ENCODE peak calls at places on chromosomes 16 and 17, in six cellular contexts. Q, W, T, Y, N and Z are unnamed samples.

GRCh38 chr17:45009676-45010467 is 41.6 kb downstream of the DCAKD start:
- DNase-seq in W (no peak), Y (no peak), N (no peak), Q (no peak), T (no peak), Z (no peak)

GRCh38 chr16:19809121-19809635 is 75.5 kb downstream of the GPRC5B start:
- DNase-seq in Q (no peak), N (peak), Y (no peak), T (no peak), W (no peak), Z (no peak)

GRCh38 chr16:7217797-7218196 is 114.8 kb upstream of the RBFOX1 start:
- DNase-seq in Y (no peak), W (no peak), T (no peak), N (no peak), Q (no peak), Z (no peak)

GRCh38 chr16:87874639-87875472 is 5.5 kb upstream of the SLC7A5 start:
- DNase-seq in Y (peak), T (no peak), Q (no peak), N (no peak), W (no peak), Z (no peak)

GRCh38 chr17:56269509-56269908 is 116.2 kb downstream of the ANKFN1 start:
- DNase-seq in T (no peak), W (no peak), Y (no peak), Q (no peak), N (no peak), Z (no peak)

GRCh38 chr16:11632455-11632921 is 35.8 kb upstream of the SNN start:
- DNase-seq in Y (peak), Q (peak), N (peak), W (no peak), T (peak), Z (peak)

GRCh38 chr16:53043986-53044571 is 8.6 kb downstream of the CHD9NB start:
- DNase-seq in W (no peak), Q (no peak), Y (peak), T (no peak), N (no peak), Z (no peak)

GRCh38 chr16:27284865-27285675 is 16.5 kb upstream of the NSMCE1 start:
- DNase-seq in T (no peak), Y (no peak), N (no peak), Q (no peak), W (no peak), Z (no peak)

GRCh38 chr17:41284546-41284945 is 9.0 kb downstream of the KRTAP9-7 start:
- DNase-seq in W (no peak), Y (no peak), Q (no peak), T (no peak), N (no peak), Z (no peak)

GRCh38 chr17:14926526-14927122 is 338.5 kb downstream of the PMP22 start:
- DNase-seq in Y (peak), W (peak), Q (no peak), N (peak), T (no peak), Z (no peak)

GRCh38 chr17:77810536-77810935 is 148.0 kb upstream of the TNRC6C start:
- DNase-seq in W (no peak), Y (no peak), N (peak), T (no peak), Q (peak), Z (peak)

GRCh38 chr16:73025111-73025505 is 22.8 kb downstream of the ZFHX3 start:
- DNase-seq in Y (peak), Q (peak), N (no peak), W (no peak), T (no peak), Z (peak)

GRCh38 chr17:78991017-78991783 is 11.5 kb upstream of the LGALS3BP start:
- DNase-seq in N (no peak), Q (peak), T (peak), W (no peak), Y (peak), Z (no peak)

GRCh38 chr16:66373667-66374066 is 7.2 kb downstream of the CDH5 start:
- DNase-seq in W (no peak), Q (no peak), T (no peak), N (no peak), Y (no peak), Z (no peak)

GRCh38 chr17:65401581-65401980 is 159.9 kb downstream of the AXIN2 start:
- DNase-seq in Q (no peak), T (no peak), N (no peak), Y (no peak), W (no peak), Z (no peak)

GRCh38 chr16:280552-280951 is at the start of gene ARHGDIG:
- DNase-seq in N (no peak), Y (peak), T (no peak), Q (no peak), W (no peak), Z (no peak)

GRCh38 chr17:57861000-57861736 is 11.3 kb upstream of the MRPS23 start:
- DNase-seq in T (no peak), Y (peak), N (peak), Q (peak), W (peak), Z (no peak)

GRCh38 chr17:74089869-74090464 is 113.5 kb upstream of the RPL38 start:
- DNase-seq in N (no peak), Y (peak), T (peak), Q (peak), W (no peak), Z (no peak)

GRCh38 chr17:50560931-50561750 is 626 bp downstream of the CACNA1G start:
- DNase-seq in T (no peak), N (no peak), W (no peak), Y (peak), Q (peak), Z (no peak)

DNA sequence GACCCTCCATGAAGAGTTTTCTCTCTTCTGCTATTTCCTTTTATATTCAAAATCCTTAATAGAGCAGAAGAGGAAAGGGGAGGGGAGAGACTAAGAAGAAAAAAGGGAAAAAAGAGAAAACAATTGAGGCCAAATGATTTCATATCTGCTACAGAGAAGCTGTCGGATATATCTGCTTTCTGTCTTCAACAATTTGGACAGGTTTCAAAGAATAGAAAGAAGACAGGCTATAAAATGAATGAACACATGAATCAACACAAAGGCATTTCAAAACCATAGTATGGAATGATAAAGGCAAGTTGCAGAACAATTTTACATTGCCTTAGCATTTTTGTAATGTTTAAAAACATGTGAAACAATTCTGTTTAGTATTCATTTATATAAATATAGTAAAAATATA is 4.7 kb upstream of the CMTR2 start:
- DNase-seq in N (no peak), W (no peak), Q (no peak), T (no peak), Y (no peak), Z (no peak)
- H3K4me3 ChIP-seq in N (no peak), W (no peak), Q (no peak), T (no peak), Y (no peak), Z (no peak)

GRCh38 chr16:4652561-4652960 is 27.9 kb downstream of the MGRN1 start:
- DNase-seq in W (no peak), T (no peak), Q (no peak), Y (no peak), N (no peak), Z (no peak)
- H3K27ac ChIP-seq in W (no peak), T (peak), Q (no peak), Y (no peak), N (no peak), Z (no peak)

GRCh38 chr16:46929378-46930332 is 43.8 kb downstream of the DNAJA2 start:
- DNase-seq in N (peak), W (peak), Y (peak), Q (no peak), T (peak), Z (no peak)

GRCh38 chr16:46932802-46933201 is 40.7 kb downstream of the DNAJA2 start:
- DNase-seq in Q (no peak), T (no peak), N (no peak), W (no peak), Y (peak), Z (no peak)

GRCh38 chr16:46928811-46929210 is 44.6 kb downstream of the GPT2 start:
- DNase-seq in Y (peak), N (no peak), T (no peak), W (no peak), Q (no peak), Z (no peak)

GRCh38 chr16:46927273-46927672 is 43.1 kb downstream of the GPT2 start:
- DNase-seq in W (no peak), Y (no peak), N (no peak), T (no peak), Q (no peak), Z (no peak)

DNA sequence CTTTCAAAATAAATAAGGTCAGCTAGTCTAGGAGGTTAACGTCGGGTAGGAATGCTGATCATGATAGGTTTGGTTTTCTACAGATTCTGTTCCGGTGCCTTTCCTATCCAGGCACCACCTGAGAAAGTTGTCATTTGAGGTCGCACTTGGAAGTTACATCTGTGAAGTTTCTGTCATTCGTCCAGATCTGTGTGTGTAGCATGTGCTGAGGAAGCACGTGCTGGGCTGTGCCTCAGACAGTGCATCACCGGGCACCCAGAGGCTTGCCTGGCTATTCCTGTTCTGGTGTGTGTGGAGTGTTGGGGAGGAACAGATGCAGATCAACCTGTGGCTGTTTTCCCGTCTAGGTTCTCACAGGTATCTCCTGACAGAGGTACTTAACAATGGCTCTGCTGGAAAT is 42.6 kb downstream of the DNAJA2 start:
- DNase-seq in N (no peak), Y (no peak), T (no peak), W (no peak), Q (no peak), Z (no peak)
- H3K4me3 ChIP-seq in N (no peak), Y (no peak), T (no peak), W (no peak), Q (no peak), Z (no peak)

DNA sequence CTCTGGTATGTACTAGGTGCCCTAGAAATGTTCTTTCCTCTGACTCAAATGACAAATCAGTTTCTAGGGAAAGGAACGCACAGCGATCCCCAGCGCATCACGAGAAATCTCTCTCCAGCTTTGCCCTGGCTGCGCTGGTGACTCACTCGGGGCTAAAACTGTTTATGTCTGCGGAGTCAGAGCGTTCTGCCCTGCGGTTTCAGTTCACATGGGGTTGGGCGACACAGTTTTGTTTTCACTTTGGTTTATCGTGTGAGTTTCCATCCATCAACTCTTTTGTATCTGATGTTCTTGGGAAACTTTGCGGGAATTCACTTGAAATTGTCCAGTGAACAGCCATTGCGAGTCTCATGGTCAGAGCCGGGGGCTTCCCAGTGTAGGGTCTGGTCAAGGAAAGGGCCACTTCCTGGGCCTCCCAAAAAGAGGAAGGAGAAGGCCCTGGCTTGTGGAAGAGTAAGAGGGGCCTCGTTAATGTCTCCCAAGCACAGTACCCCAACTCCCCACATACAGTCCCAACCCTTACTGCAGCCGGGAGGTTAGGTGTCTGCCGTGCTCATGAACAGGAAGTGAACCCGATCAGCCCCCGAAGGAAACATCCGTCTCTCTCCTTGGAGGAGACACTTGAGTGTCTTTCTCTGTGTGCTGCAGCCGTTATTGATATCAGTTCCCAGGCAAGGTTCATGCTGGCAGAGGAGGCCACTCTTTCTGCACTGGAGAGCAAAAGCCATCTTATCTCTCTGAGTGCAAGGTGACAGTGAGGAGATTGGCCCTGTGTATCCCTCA is 643.2 kb downstream of the WWOX start:
- DNase-seq in N (peak), T (no peak), Y (no peak), Q (peak), W (peak), Z (no peak)
- H3K27ac ChIP-seq in N (no peak), T (no peak), Y (no peak), Q (peak), W (peak), Z (no peak)

DNA sequence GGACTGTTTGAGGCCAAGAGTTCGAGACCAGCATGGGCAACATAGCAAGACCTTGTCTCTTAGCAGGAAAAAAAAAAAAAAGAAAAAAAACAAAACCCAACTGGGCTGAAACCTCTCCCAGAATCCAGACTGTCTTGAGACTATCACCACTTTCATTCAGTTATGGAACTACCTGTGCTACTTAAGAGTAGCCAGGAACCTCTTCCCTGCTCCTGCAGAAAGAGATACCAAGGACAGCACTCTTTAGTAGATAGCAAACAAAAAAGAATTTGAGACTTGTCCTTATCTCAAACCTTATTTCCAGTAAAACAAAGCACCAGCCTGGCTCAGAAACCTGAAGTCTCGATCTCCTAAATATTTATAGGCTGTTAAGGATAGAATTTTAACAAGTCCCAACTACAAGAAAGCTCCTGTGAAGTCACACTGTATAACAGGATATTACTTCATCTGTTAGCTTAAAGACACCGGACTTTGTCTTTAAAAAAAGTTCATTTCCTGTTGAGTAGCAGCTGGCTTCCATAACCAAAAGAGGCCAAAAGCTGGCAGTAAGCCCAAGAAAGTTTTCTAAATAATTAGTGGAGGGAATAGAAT is 5.1 kb downstream of the CDR2 start:
- DNase-seq in W (no peak), Y (no peak), T (no peak), Q (no peak), N (peak), Z (no peak)
- H3K4me3 ChIP-seq in W (no peak), Y (no peak), T (no peak), Q (no peak), N (no peak), Z (no peak)

DNA sequence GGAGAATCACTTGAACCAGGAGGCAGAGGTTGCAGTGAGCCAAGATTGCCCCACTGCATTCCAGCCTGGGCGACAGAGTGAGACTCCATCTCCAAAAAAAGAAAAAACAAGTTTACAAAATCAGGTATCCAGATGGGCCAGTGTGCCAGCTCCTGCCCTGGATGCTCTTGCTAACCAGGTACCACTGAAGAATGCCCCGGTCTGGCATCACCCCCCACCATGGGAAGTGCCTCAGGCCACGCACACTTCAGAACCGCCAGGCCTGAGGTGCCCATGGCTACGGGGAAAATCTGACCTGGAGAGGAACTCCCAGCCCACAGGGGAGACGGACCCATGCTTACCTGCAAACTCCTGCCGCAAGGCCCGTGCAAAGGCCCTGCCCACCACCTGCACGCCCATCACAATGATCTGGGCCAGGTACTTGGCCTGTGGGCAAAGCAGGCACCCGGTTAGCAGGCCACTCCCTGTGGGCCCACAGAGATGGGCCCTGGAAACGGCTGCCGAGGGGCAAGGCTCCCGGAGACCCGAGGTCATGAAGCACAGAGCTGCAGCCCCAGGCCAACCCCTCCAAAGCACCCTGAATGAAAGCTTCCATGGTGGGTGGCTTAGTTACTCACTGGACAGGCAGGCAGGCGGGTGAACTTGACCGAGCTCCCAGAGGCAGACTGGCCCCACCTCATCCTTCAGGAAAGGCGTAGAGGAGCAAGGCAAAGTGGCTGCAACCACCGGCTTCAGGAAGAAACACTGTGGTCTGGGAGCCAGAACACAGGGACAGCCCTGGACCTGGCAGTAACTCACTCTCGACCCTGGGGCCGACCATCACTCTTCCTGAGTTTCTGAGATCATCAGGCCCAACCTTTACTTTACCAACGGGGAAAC is 8.0 kb downstream of the PAM16 start:
- DNase-seq in Y (no peak), T (no peak), W (no peak), N (no peak), Q (no peak), Z (no peak)
- H3K27ac ChIP-seq in Y (no peak), T (peak), W (no peak), N (no peak), Q (no peak), Z (no peak)

DNA sequence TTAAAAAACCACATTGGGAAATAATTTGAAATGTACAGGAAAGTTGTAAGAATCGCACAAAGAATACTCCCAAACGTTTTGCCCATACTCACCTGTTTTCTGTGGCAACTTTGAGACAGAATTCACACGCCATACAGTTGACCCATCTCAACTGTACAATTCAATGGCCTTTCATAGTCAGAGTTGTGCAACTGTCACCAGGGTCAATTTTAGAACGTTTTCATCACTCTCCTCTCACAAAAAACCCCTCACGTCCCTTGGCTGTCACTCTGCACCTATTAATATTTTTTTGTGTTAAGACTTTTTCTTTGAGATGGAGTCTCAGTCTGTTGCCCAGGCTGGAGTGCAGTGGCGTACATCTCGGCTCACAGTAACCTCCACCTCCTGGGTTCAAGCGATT is 49.9 kb downstream of the IRF8 start:
- DNase-seq in N (no peak), W (no peak), T (no peak), Q (no peak), Y (no peak), Z (no peak)
- H3K4me3 ChIP-seq in N (no peak), W (no peak), T (no peak), Q (no peak), Y (no peak), Z (no peak)

DNA sequence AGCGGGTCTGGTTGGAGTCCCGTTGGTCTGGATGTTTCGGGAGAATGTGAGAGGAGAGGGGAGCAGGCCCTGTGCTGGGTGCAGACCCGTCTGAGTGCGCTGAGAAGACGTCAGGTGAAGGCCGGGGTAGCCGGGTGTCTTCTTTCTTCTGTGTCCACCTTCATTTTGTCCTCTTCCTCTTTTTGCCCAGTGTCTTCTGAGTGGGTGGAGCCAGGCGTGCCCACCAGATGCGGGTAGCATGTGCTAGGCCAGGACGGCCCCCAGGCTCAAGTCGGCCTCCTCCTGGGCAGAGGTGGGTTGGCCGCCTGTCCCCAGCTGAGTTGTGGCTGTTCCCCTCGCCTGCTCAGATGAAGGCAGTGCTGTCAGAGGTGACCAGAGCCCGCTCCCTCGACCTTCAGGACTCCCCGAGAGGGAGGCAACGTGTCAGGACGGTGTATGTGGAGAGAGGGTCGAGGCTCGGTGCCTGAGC is 3.5 kb downstream of the METRNL start:
- DNase-seq in Y (no peak), Q (no peak), T (no peak), N (no peak), W (no peak), Z (no peak)
- H3K27ac ChIP-seq in Y (no peak), Q (peak), T (no peak), N (peak), W (peak), Z (peak)